ENCODE peak calls at places on chromosomes 2 and 18, in six cellular contexts. I is endothelial cell of umbilical vein, G is psoas muscle, X is iPS DF 6.9, D is uterus, C is mesendoderm. P is an unnamed sample.

GRCh38 chr2:165203689-165204559 is at the start of gene SCN3A:
- DNase-seq in I (peak; percentile 55), G (no peak), X (peak; percentile 48), D (no peak), C (peak; percentile 72), P (no peak)

GRCh38 chr2:8612734-8613179 is 69.1 kb upstream of the ID2 start:
- DNase-seq in I (no peak), G (no peak), X (no peak), D (no peak), C (no peak), P (no peak)

GRCh38 chr2:40343904-40344303 is 108.0 kb downstream of the SLC8A1 start:
- DNase-seq in I (no peak), G (no peak), X (no peak), D (no peak), C (no peak), P (no peak)

GRCh38 chr2:74080346-74080745 is 67.4 kb downstream of the BOLA3 start:
- DNase-seq in I (no peak), G (no peak), X (no peak), D (no peak), C (peak; percentile 40), P (no peak)

GRCh38 chr2:112644155-112644932 is 1.4 kb upstream of the SLC20A1 start:
- DNase-seq in I (no peak), G (no peak), X (no peak), D (no peak), C (peak; percentile 89), P (no peak)

GRCh38 chr2:201866643-201867310 is 60.4 kb downstream of the CDK15 start:
- DNase-seq in I (peak; percentile 80), G (no peak), X (no peak), D (no peak), C (peak; percentile 91), P (no peak)

GRCh38 chr2:85242321-85242720 is 85.5 kb downstream of the TGOLN2 start:
- DNase-seq in I (no peak), G (no peak), X (no peak), D (peak; percentile 7), C (no peak), P (no peak)

GRCh38 chr18:64171576-64171975 is 22.7 kb upstream of the LINC00305 start:
- DNase-seq in I (no peak), G (no peak), X (no peak), D (no peak), C (no peak), P (no peak)

GRCh38 chr2:7450188-7451156 is 533.3 kb downstream of the RNF144A start:
- DNase-seq in I (no peak), G (no peak), X (no peak), D (no peak), C (no peak), P (no peak)

GRCh38 chr2:189116059-189116458 is 63.5 kb downstream of the COL5A2 start:
- DNase-seq in I (no peak), G (no peak), X (no peak), D (no peak), C (peak; percentile 47), P (no peak)

GRCh38 chr2:227834423-227834822 is 20.8 kb downstream of the CCL20 start:
- DNase-seq in I (no peak), G (no peak), X (no peak), D (no peak), C (no peak), P (no peak)

GRCh38 chr2:48414980-48415764 is 114.8 kb upstream of the STON1 start:
- DNase-seq in I (no peak), G (no peak), X (no peak), D (no peak), C (peak; percentile 13), P (no peak)

GRCh38 chr2:10813085-10813748 is 632 bp upstream of the PDIA6 start:
- DNase-seq in I (no peak), G (no peak), X (no peak), D (no peak), C (no peak), P (no peak)

GRCh38 chr2:110748489-110748867 is 16.1 kb downstream of the ACOXL start:
- DNase-seq in I (no peak), G (no peak), X (no peak), D (no peak), C (no peak), P (peak; percentile 42)

GRCh38 chr2:168571061-168571460 is 115.0 kb downstream of the CERS6 start:
- DNase-seq in I (peak; percentile 35), G (no peak), X (no peak), D (no peak), C (no peak), P (no peak)

DNA sequence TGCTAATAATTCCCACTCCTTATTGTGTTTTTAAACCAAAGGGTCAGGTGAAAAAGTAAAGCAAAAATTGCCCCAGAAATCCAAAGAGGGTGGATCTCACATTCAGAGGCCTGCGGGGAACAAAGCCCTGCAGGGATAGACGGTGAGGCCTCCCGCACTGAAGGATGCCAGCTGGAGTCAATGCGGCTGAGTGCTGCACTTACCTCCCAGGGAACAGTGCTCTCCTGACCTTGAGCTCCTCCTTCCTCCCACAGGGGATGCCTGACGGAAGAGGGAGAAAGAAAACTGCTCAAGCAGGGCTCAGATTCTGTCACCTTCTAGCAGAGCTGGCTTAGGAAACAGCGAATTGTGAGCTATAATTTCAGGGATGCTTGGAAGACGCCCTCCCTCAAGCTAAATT is 83.2 kb downstream of the PDCL3 start:
- DNase-seq in I (no peak), G (no peak), X (no peak), D (no peak), C (no peak), P (no peak)
- H3K4me1 ChIP-seq in I (no peaks in the 10 kb centered on the region), G (no peaks in the 10 kb centered on the region), X (no peaks in the 10 kb centered on the region), D (no peaks in the 10 kb centered on the region), C (no peaks in the 10 kb centered on the region), P (no peaks in the 10 kb centered on the region)

GRCh38 chr2:1649871-1650473 is 94.3 kb downstream of the PXDN start:
- DNase-seq in I (no peak), G (no peak), X (no peak), D (no peak), C (no peak), P (no peak)

GRCh38 chr2:1647417-1648240 is 96.7 kb downstream of the PXDN start:
- DNase-seq in I (no peak), G (no peak), X (no peak), D (no peak), C (no peak), P (no peak)

GRCh38 chr2:1650474-1650872 is 93.8 kb downstream of the PXDN start:
- DNase-seq in I (no peak), G (no peak), X (no peak), D (no peak), C (no peak), P (no peak)

GRCh38 chr2:1648241-1649102 is 95.8 kb downstream of the PXDN start:
- DNase-seq in I (no peak), G (no peak), X (no peak), D (no peak), C (no peak), P (no peak)

DNA sequence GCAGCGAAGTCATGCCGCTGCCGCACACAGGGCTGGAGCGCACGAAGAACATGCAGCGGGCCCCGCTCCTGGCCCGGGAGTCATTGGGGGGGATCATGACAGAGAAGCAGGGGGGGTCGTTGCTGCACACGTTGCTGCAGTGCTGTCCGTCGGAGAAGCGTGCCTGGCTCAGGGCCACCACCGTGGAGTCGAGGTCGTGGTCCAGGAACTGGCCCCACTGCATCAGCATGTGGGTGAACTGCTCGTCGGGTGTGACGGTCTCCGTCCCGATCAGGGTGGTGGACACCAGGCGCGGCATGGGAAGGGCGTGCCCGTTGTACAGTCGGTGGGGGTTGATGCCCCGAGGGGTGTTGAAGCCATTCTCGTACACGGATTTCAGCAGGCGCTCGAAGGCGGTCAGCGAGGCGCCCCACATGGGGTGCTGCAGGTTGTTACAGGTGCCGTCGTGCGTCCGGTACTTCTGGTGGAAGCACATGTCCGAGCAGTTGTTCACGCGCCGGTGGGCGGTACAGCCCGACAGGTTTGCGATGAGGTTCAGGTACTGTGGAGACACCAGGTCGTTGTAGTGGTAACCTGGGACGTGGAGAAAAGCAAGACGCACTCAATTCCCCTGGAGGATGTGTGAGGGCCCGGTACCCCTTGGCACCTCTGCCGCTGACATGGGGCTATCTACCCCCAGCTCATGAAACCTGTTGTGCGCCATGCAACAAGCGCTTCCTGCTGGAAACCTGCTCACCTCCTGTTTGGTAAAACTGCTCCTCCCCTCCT is 95.0 kb downstream of the PXDN start:
- DNase-seq in I (no peak), G (no peak), X (no peak), D (no peak), C (no peak), P (no peak)
- H3K36me3 ChIP-seq in I (peaks cover 15% of the 10 kb centered on the region), G (peaks cover 14% of the 10 kb centered on the region), X (peaks cover 32% of the 10 kb centered on the region), D (no peaks in the 10 kb centered on the region), C (peaks cover 4% of the 10 kb centered on the region), P (no peaks in the 10 kb centered on the region)

GRCh38 chr18:58114766-58115165 is 70.7 kb downstream of the NEDD4L start:
- DNase-seq in I (no peak), G (no peak), X (no peak), D (no peak), C (no peak), P (no peak)
- H3K4me1 ChIP-seq in I (peaks cover 9% of the 10 kb centered on the region), G (no peaks in the 10 kb centered on the region), X (peaks cover 4% of the 10 kb centered on the region), D (no peaks in the 10 kb centered on the region), C (no peaks in the 10 kb centered on the region), P (peaks cover 10% of the 10 kb centered on the region)

GRCh38 chr18:46761054-46761769 is 4.4 kb upstream of the ST8SIA5 start:
- DNase-seq in I (no peak), G (no peak), X (no peak), D (no peak), C (no peak), P (no peak)
- H3K36me3 ChIP-seq in I (no peaks in the 10 kb centered on the region), G (no peaks in the 10 kb centered on the region), X (no peaks in the 10 kb centered on the region), D (no peaks in the 10 kb centered on the region), C (no peaks in the 10 kb centered on the region), P (no peaks in the 10 kb centered on the region)

DNA sequence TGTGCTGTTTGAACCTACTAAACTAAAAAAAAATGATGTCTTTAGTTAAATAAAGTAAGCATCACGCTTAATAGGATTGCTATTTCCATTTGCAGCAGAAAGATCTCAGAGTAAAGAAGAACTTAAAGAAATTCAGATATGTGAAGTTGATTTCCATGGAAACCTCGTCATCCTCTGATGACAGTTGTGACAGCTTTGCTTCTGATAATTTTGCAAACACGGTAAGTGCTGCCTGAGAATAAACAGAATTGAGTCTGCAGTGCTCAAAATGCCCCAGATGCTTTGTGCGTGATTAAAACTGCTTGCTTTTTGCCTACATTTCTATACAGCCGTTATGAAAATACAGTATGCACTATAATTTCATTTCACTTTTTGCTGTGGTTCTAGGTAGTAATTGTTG is 3.9 kb downstream of the CDCA7 start:
- DNase-seq in I (no peak), G (no peak), X (no peak), D (no peak), C (no peak), P (no peak)
- H3K4me1 ChIP-seq in I (peaks cover 8% of the 10 kb centered on the region), G (peaks cover 12% of the 10 kb centered on the region), X (no peaks in the 10 kb centered on the region), D (peaks cover 7% of the 10 kb centered on the region), C (peaks cover 4% of the 10 kb centered on the region), P (peaks cover 6% of the 10 kb centered on the region)

GRCh38 chr2:54975598-54976507 is 74.4 kb downstream of the RTN4 start:
- DNase-seq in I (no peak), G (no peak), X (no peak), D (no peak), C (no peak), P (no peak)

GRCh38 chr2:54977149-54977548 is 73.1 kb downstream of the RTN4 start:
- DNase-seq in I (no peak), G (no peak), X (no peak), D (no peak), C (no peak), P (no peak)

GRCh38 chr2:54969940-54970338 is 80.3 kb downstream of the RTN4 start:
- DNase-seq in I (no peak), G (no peak), X (no peak), D (no peak), C (no peak), P (no peak)

GRCh38 chr2:54979645-54980044 is 70.6 kb downstream of the RTN4 start:
- DNase-seq in I (no peak), G (no peak), X (no peak), D (no peak), C (peak; percentile 65), P (no peak)

GRCh38 chr2:54975175-54975574 is 75.1 kb downstream of the RTN4 start:
- DNase-seq in I (no peak), G (no peak), X (no peak), D (no peak), C (no peak), P (no peak)
- H3K36me3 ChIP-seq in I (peaks cover 27% of the 10 kb centered on the region), G (peaks cover 23% of the 10 kb centered on the region), X (no peaks in the 10 kb centered on the region), D (no peaks in the 10 kb centered on the region), C (no peaks in the 10 kb centered on the region), P (no peaks in the 10 kb centered on the region)